ENCODE peak calls at places on chromosomes 3 and 15, in six cellular contexts. N, C, K, J, P and S are unnamed samples.

GRCh38 chr3:45665101-45665572 is 24.1 kb upstream of the SACM1L start:
- DNase-seq in N (peak), J (no peak), P (peak), K (peak), C (peak), S (peak)

GRCh38 chr3:177781686-177782161 is 584.4 kb upstream of the TBL1XR1 start:
- DNase-seq in C (no peak), J (peak), P (peak), N (no peak), K (no peak), S (no peak)

GRCh38 chr3:53671192-53672021 is 174.8 kb downstream of the CHDH start:
- DNase-seq in C (no peak), N (no peak), P (no peak), J (no peak), K (no peak), S (no peak)

GRCh38 chr15:92623435-92623834 is 32.1 kb downstream of the FAM174B start:
- DNase-seq in C (peak), N (no peak), P (no peak), J (no peak), K (no peak), S (no peak)

GRCh38 chr3:158696618-158697017 is 24.2 kb upstream of the LXN start:
- DNase-seq in P (no peak), K (no peak), N (no peak), C (no peak), J (peak), S (no peak)

GRCh38 chr3:177050466-177051237 is 146.6 kb downstream of the TBL1XR1 start:
- DNase-seq in P (no peak), K (no peak), N (peak), C (no peak), J (peak), S (no peak)

GRCh38 chr3:70992557-70992956 is 591.0 kb downstream of the FOXP1 start:
- DNase-seq in C (no peak), K (no peak), J (peak), N (peak), P (no peak), S (no peak)

GRCh38 chr3:100556656-100557310 is 52.6 kb upstream of the ADGRG7 start:
- DNase-seq in K (no peak), J (peak), N (peak), P (no peak), C (no peak), S (no peak)

GRCh38 chr15:68821190-68821897 is 649 bp upstream of the ANP32A start:
- DNase-seq in K (peak), N (no peak), J (no peak), C (no peak), P (no peak), S (peak)

GRCh38 chr3:150639262-150639661 is 36.1 kb downstream of the SELENOT start:
- DNase-seq in K (no peak), J (no peak), C (no peak), N (no peak), P (no peak), S (no peak)

GRCh38 chr3:185746470-185746869 is 78.4 kb downstream of the IGF2BP2 start:
- DNase-seq in K (no peak), C (no peak), P (no peak), J (no peak), N (no peak), S (no peak)

GRCh38 chr3:152190636-152191183 is 78.0 kb upstream of the MBNL1 start:
- DNase-seq in C (no peak), K (no peak), N (no peak), P (no peak), J (no peak), S (no peak)

GRCh38 chr15:50109086-50109987 is 9.7 kb downstream of the ATP8B4 start:
- DNase-seq in P (no peak), C (no peak), N (no peak), K (no peak), J (peak), S (no peak)

GRCh38 chr3:130383424-130383823 is 38.0 kb downstream of the COL6A5 start:
- DNase-seq in J (no peak), N (no peak), P (no peak), C (no peak), K (no peak), S (no peak)

GRCh38 chr3:141414800-141415462 is 46.6 kb downstream of the ZBTB38 start:
- DNase-seq in K (no peak), C (no peak), N (no peak), J (peak), P (no peak), S (no peak)

GRCh38 chr3:53921296-53921695 is 29.6 kb upstream of the SELENOK start:
- DNase-seq in P (no peak), K (peak), C (no peak), N (peak), J (no peak), S (peak)

GRCh38 chr15:58587481-58587880 is 155.7 kb downstream of the LIPC start:
- DNase-seq in P (no peak), C (no peak), N (no peak), J (no peak), K (no peak), S (no peak)

GRCh38 chr3:28586325-28586724 is 237.7 kb upstream of the AZI2 start:
- DNase-seq in P (no peak), K (no peak), C (no peak), N (no peak), J (no peak), S (no peak)

GRCh38 chr3:113265281-113265680 is 53.9 kb downstream of the BOC start:
- DNase-seq in J (no peak), N (no peak), K (no peak), P (no peak), C (no peak), S (no peak)

GRCh38 chr3:171565671-171566070 is 105.5 kb upstream of the TNIK start:
- DNase-seq in C (no peak), N (peak), P (no peak), K (no peak), J (no peak), S (no peak)

GRCh38 chr3:41198526-41198925 is 779 bp upstream of the CTNNB1 start:
- DNase-seq in C (peak), K (peak), J (peak), P (peak), N (no peak), S (no peak)

GRCh38 chr3:14410501-14411165 is 8.2 kb downstream of the SLC6A6 start:
- DNase-seq in P (no peak), C (no peak), K (peak), N (peak), J (peak), S (no peak)

GRCh38 chr3:47283596-47284364 is 1.0 kb downstream of the KLHL18 start:
- DNase-seq in C (no peak), K (peak), J (peak), P (no peak), N (no peak), S (peak)

GRCh38 chr15:72398189-72398588 is at the start of gene TMEM202:
- DNase-seq in J (no peak), P (no peak), N (no peak), C (no peak), K (no peak), S (no peak)

GRCh38 chr15:89248584-89248983 is 4.8 kb downstream of the FANCI start:
- DNase-seq in K (no peak), C (no peak), J (no peak), N (no peak), P (no peak), S (no peak)

GRCh38 chr3:5766848-5767247 is 579.3 kb downstream of the EDEM1 start:
- DNase-seq in P (no peak), N (no peak), C (no peak), K (no peak), J (no peak), S (no peak)

GRCh38 chr15:100101389-100102089 is 240.2 kb downstream of the ADAMTS17 start:
- DNase-seq in J (no peak), N (no peak), K (no peak), C (no peak), P (peak), S (no peak)

GRCh38 chr3:9043063-9043462 is 79.8 kb upstream of the RAD18 start:
- DNase-seq in C (no peak), P (no peak), N (no peak), K (no peak), J (no peak), S (no peak)

GRCh38 chr3:49725906-49726681 is 2.3 kb upstream of the GMPPB start:
- DNase-seq in N (no peak), C (no peak), J (no peak), P (peak), K (no peak), S (peak)

GRCh38 chr15:55802600-55803376 is 59.8 kb upstream of the PRTG start:
- DNase-seq in N (no peak), P (no peak), J (no peak), K (no peak), C (peak), S (no peak)

GRCh38 chr3:89947357-89947954 is 840.0 kb downstream of the EPHA3 start:
- DNase-seq in C (no peak), P (no peak), J (no peak), N (no peak), K (no peak), S (no peak)

GRCh38 chr3:136266468-136266867 is 16.3 kb downstream of the PCCB start:
- DNase-seq in P (no peak), K (no peak), J (peak), C (no peak), N (peak), S (peak)

GRCh38 chr3:183253364-183253960 is 409 bp downstream of the B3GNT5 start:
- DNase-seq in P (peak), C (peak), J (peak), K (peak), N (no peak), S (peak)

DNA sequence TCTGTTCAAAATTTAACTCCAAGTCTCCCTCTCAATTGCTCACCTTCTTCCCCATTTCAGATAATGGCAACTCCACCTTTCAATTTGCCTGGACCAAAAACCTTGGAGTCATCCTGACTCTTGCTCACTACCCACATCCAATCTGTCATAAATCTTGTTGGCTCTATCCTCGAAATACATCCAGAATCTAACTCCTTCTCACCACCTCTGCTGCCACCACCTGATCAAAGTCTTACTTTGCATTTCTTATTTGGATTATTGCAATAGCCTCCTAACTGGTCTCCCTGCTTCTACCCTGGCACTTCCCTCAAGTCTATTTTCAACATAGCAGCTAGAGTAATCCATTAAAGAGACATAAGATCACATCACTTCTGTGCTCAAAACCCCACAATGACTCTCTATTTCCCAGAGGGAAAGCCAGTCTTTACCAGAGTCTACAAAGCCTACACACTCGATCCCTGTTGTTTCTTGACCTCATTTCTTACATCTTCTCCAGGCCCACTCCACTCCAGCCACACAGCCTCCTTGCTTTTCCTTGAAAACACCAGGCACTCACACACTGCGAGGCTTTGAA is 86.6 kb downstream of the GPR156 start:
- DNase-seq in J (peak), N (peak), C (no peak), P (no peak), K (no peak), S (no peak)
- TF ChIP-seq CTCF in J (peak), N (peak), C (peak), P (peak), K (no peak), S (no peak)

GRCh38 chr3:32143849-32144757 is 37.7 kb downstream of the GPD1L start:
- DNase-seq in C (peak), J (peak), K (peak), N (peak), P (no peak), S (peak)

GRCh38 chr3:32146669-32147315 is 40.4 kb downstream of the GPD1L start:
- DNase-seq in P (no peak), J (no peak), N (no peak), C (no peak), K (no peak), S (no peak)

GRCh38 chr3:32147509-32147908 is 41.1 kb downstream of the GPD1L start:
- DNase-seq in P (no peak), N (no peak), J (no peak), K (no peak), C (no peak), S (no peak)

GRCh38 chr3:32148356-32148755 is 41.9 kb downstream of the GPD1L start:
- DNase-seq in P (no peak), N (no peak), J (no peak), K (no peak), C (no peak), S (no peak)

GRCh38 chr3:32147935-32148334 is 41.5 kb downstream of the GPD1L start:
- DNase-seq in C (no peak), P (no peak), K (no peak), N (no peak), J (no peak), S (no peak)
- TF ChIP-seq CTCF in C (no peak), P (no peak), K (no peak), N (peak), J (no peak), S (no peak)

GRCh38 chr3:106824856-106825255 is 552.4 kb upstream of the CCDC54 start:
- DNase-seq in N (peak), K (peak), P (peak), J (peak), C (no peak), S (peak)
- TF ChIP-seq CTCF in N (peak), K (peak), P (peak), J (peak), C (peak), S (no peak)

DNA sequence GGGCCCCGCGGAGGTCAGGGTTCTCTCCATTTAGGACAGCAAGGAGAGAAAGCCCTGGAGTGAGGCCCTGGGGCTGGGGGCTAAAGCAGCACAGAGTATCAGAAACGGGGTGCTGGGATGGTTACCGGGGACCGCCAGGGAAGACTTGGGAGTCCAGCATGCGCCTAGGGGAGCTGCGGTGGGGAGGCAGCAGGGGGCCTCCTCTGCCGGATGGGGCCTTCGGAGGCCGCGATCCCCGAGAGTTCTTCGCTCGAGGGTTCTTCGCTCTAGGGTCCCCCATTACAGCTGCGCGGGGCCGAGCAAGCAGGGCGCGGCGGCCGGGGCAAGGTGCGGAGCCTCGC is 515 bp upstream of the APBA2 start:
- DNase-seq in P (no peak), C (no peak), K (no peak), N (no peak), J (no peak), S (no peak)
- TF ChIP-seq CTCF in P (no peak), C (no peak), K (peak), N (no peak), J (no peak), S (no peak)

GRCh38 chr3:153951276-153951675 is 169.9 kb upstream of the ARHGEF26 start:
- DNase-seq in C (no peak), P (no peak), K (no peak), N (no peak), J (no peak), S (no peak)
- TF ChIP-seq CTCF in C (no peak), P (no peak), K (no peak), N (no peak), J (no peak), S (no peak)

GRCh38 chr15:51801391-51801835 is 28.0 kb upstream of the TMOD3 start:
- DNase-seq in C (peak), K (peak), J (peak), P (peak), N (no peak), S (peak)
- TF ChIP-seq CTCF in C (peak), K (peak), J (peak), P (peak), N (peak), S (peak)

GRCh38 chr3:42600111-42600957 is at the start of gene NKTR:
- DNase-seq in J (peak), N (peak), C (peak), P (peak), K (peak), S (peak)

GRCh38 chr3:42602961-42603360 is 2.5 kb downstream of the NKTR start:
- DNase-seq in J (no peak), N (no peak), C (no peak), K (no peak), P (no peak), S (no peak)

GRCh38 chr3:42605550-42606173 is 5.2 kb downstream of the NKTR start:
- DNase-seq in C (peak), J (no peak), K (no peak), N (peak), P (no peak), S (no peak)

GRCh38 chr3:42600958-42601675 is 631 bp downstream of the NKTR start:
- DNase-seq in K (peak), J (peak), P (peak), C (no peak), N (peak), S (peak)

GRCh38 chr3:42601898-42602581 is 1.6 kb downstream of the NKTR start:
- DNase-seq in C (no peak), N (no peak), K (peak), P (no peak), J (no peak), S (no peak)
- TF ChIP-seq CTCF in C (no peak), N (peak), K (peak), P (peak), J (peak), S (no peak)

DNA sequence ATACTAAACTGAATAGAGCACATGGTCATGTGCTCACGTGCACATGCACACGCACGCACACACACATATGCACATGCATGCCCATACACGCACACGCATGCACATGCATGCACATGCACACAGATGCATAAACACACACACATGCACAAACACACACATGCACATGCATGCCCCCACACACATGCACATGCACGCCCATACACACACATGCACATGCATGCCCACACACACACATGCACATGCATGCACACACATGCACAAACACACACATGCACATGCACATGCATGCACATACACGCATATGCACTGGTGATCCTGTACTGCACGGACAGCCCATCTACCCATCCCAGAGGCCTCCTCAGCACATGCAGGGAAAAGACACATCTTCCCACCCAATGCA is 426.6 kb downstream of the OCA2 start:
- DNase-seq in J (no peak), C (no peak), K (no peak), P (no peak), N (no peak), S (no peak)
- TF ChIP-seq CTCF in J (no peak), C (no peak), K (no peak), P (no peak), N (no peak), S (no peak)